ENCODE peak calls at places on chromosomes 3 and 15, in seven cellular contexts. L, D, W, B, V, R and U are unnamed samples.

GRCh38 chr3:49607105-49607591 is 52.9 kb downstream of the BSN start:
- DNase-seq in L (no peak), D (no peak), W (no peak), B (no peak), V (no peak), R (no peak), U (peak; percentile 54)

GRCh38 chr15:85482896-85483295 is 102.5 kb downstream of the AKAP13 start:
- DNase-seq in L (no peak), D (no peak), W (no peak), B (peak; percentile 39), V (no peak), R (no peak), U (no peak)

GRCh38 chr3:69823710-69824109 is 84.4 kb downstream of the MITF start:
- DNase-seq in L (no peak), D (no peak), W (no peak), B (no peak), V (no peak), R (no peak), U (no peak)

GRCh38 chr3:172844428-172844827 is 93.9 kb downstream of the ECT2 start:
- DNase-seq in L (no peak), D (no peak), W (no peak), B (no peak), V (no peak), R (no peak), U (no peak)

GRCh38 chr15:68313501-68314390 is 36.2 kb downstream of the FEM1B start:
- DNase-seq in L (no peak), D (no peak), W (no peak), B (no peak), V (no peak), R (peak; percentile 4), U (peak; percentile 4)

GRCh38 chr15:51620647-51621046 is 1.9 kb downstream of the DMXL2 start:
- DNase-seq in L (no peak), D (no peak), W (no peak), B (no peak), V (no peak), R (no peak), U (no peak)

GRCh38 chr15:101378356-101378755 is 83.3 kb upstream of the SNRPA1 start:
- DNase-seq in L (no peak), D (no peak), W (no peak), B (no peak), V (no peak), R (no peak), U (no peak)

GRCh38 chr15:56759450-56759845 is 26.1 kb upstream of the ZNF280D start:
- DNase-seq in L (no peak), D (peak; percentile 26), W (no peak), B (no peak), V (no peak), R (no peak), U (peak; percentile 27)

GRCh38 chr15:85312486-85312885 is 67.9 kb upstream of the AKAP13 start:
- DNase-seq in L (no peak), D (no peak), W (peak; percentile 44), B (no peak), V (no peak), R (no peak), U (no peak)

GRCh38 chr3:15331072-15331605 is 1.2 kb downstream of the SH3BP5 start:
- DNase-seq in L (no peak), D (no peak), W (no peak), B (no peak), V (no peak), R (no peak), U (no peak)

GRCh38 chr15:25710184-25710583 is 152.9 kb downstream of the ATP10A start:
- DNase-seq in L (no peak), D (no peak), W (peak; percentile 61), B (no peak), V (no peak), R (no peak), U (peak; percentile 63)

GRCh38 chr15:82714026-82714425 is 4.4 kb upstream of the AP3B2 start:
- DNase-seq in L (no peak), D (no peak), W (no peak), B (no peak), V (no peak), R (no peak), U (no peak)

GRCh38 chr15:101088788-101089578 is 162.9 kb downstream of the CHSY1 start:
- DNase-seq in L (peak; percentile 13), D (peak; percentile 74), W (peak; percentile 83), B (peak; percentile 41), V (no peak), R (peak; percentile 51), U (peak; percentile 78)

GRCh38 chr15:36271048-36271447 is 308.4 kb upstream of the CDIN1 start:
- DNase-seq in L (no peak), D (no peak), W (no peak), B (no peak), V (no peak), R (no peak), U (no peak)

GRCh38 chr3:196688349-196688748 is 23.7 kb downstream of the CEP19 start:
- DNase-seq in L (no peak), D (no peak), W (no peak), B (peak; percentile 59), V (no peak), R (no peak), U (no peak)